ENCODE peak calls at places on chromosomes 5 and 9, in ten cellular contexts. Z is myocyte; M is effector CD4-positive, alpha-beta T cell; O is NT2/D1; A is activated T-cell treated with anti-CD3 and anti-CD28 coated beads, Interleukin-2, amount 50 U/mL, for 72 hours; E is T-helper 1 cell; F is hippocampal formation; W is endothelial cell; N is left ventricle myocardium superior; B is activated T-helper 9 cell treated with anti-CD3 and anti-CD28 coated beads, Interleukin-2, amount 50 U/mL, for 16 hours. V is an unnamed sample.
A peak's percentile ranks its signal among the peaks of the same experiment; 100 is the strongest.

GRCh38 chr5:133147411-133147810 is 95.6 kb downstream of the HSPA4 start:
- DNase-seq in Z (peak; percentile 54), M (no peak), O (no peak), A (no peak), E (no peak), F (no peak), W (no peak), N (no peak), B (no peak), V (no peak)

GRCh38 chr5:111680737-111681413 is 76.1 kb downstream of the NREP start:
- DNase-seq in Z (peak; percentile 89), M (no peak), O (no peak), A (no peak), E (no peak), F (no peak), W (no peak), N (peak; percentile 31), B (no peak), V (no peak)

GRCh38 chr9:135664801-135665794 is 2.0 kb downstream of the LCN9 start:
- DNase-seq in Z (no peak), M (no peak), O (no peak), A (no peak), E (no peak), F (no peak), W (no peak), N (no peak), B (no peak), V (no peak)

GRCh38 chr5:163993126-163993525 is 487.7 kb downstream of the MAT2B start:
- DNase-seq in Z (no peak), M (no peak), O (no peak), A (no peak), E (no peak), F (no peak), W (no peak), N (no peak), B (no peak), V (no peak)

GRCh38 chr5:168803541-168803940 is 224.4 kb upstream of the PANK3 start:
- DNase-seq in Z (no peak), M (no peak), O (no peak), A (no peak), E (no peak), F (no peak), W (no peak), N (no peak), B (no peak), V (no peak)

GRCh38 chr5:126370796-126371718 is 52.2 kb upstream of the GRAMD2B start:
- DNase-seq in Z (no peak), M (no peak), O (no peak), A (no peak), E (no peak), F (no peak), W (no peak), N (no peak), B (no peak), V (no peak)

GRCh38 chr5:92599217-92599810 is 981.7 kb downstream of the NR2F1-AS1 start:
- DNase-seq in Z (peak; percentile 58), M (no peak), O (no peak), A (no peak), E (no peak), F (no peak), W (no peak), N (no peak), B (no peak), V (no peak)

GRCh38 chr5:133839721-133840120 is 128.7 kb downstream of the C5orf15 start:
- DNase-seq in Z (no peak), M (no peak), O (no peak), A (no peak), E (no peak), F (no peak), W (no peak), N (no peak), B (no peak), V (no peak)

GRCh38 chr5:56412601-56413379 is 179.7 kb upstream of the ANKRD55 start:
- DNase-seq in Z (no peak), M (no peak), O (no peak), A (peak; percentile 6), E (no peak), F (no peak), W (no peak), N (peak; percentile 53), B (no peak), V (no peak)

GRCh38 chr5:135546014-135546413 is 10.2 kb upstream of the NEUROG1 start:
- DNase-seq in Z (no peak), M (no peak), O (no peak), A (no peak), E (no peak), F (no peak), W (no peak), N (no peak), B (no peak), V (no peak)

GRCh38 chr5:159777049-159777448 is 139.2 kb upstream of the ADRA1B start:
- DNase-seq in Z (peak; percentile 55), M (no peak), O (no peak), A (no peak), E (no peak), F (peak; percentile 28), W (no peak), N (no peak), B (no peak), V (no peak)

GRCh38 chr9:133487331-133487725 is 8.4 kb upstream of the SLC2A6 start:
- DNase-seq in Z (no peak), M (no peak), O (no peak), A (no peak), E (no peak), F (no peak), W (no peak), N (no peak), B (no peak), V (no peak)

GRCh38 chr5:125326114-125326513 is 579.7 kb upstream of the ZNF608 start:
- DNase-seq in Z (peak; percentile 87), M (no peak), O (no peak), A (no peak), E (no peak), F (no peak), W (no peak), N (no peak), B (no peak), V (no peak)

V was measured in stimulated activated CD4-positive, alpha-beta T cell treated with anti-CD3 and anti-CD28 coated beads, Interleukin-12 subunit alpha, Interleukin-12 subunit beta, amount 100 ng/mL, for 48 hours.